ENCODE peak calls at places on chromosomes 5 and 9, in eight cellular contexts. S is SJSA1; M is breast epithelium; W is Panc1; K is CD8-positive, alpha-beta T cell; B is uterus; X is A673; O is CD8-positive, alpha-beta memory T cell. L is an unnamed sample.

GRCh38 chr5:181221792-181222629 is 1.1 kb upstream of the TRIM41 start:
- DNase-seq in W (peak; percentile 99), K (peak; percentile 99), M (peak; percentile 97), B (peak; percentile 98), X (peak; percentile 97), O (peak; percentile 95), S (peak; percentile 100), L (peak; percentile 95)

GRCh38 chr5:1020461-1020961 is 11.9 kb downstream of the NKD2 start:
- DNase-seq in S (no peak), W (no peak), X (no peak), K (no peak), O (no peak), B (no peak), M (no peak), L (no peak)

GRCh38 chr5:88244686-88245085 is 24.0 kb downstream of the TMEM161B start:
- DNase-seq in O (no peak), W (no peak), M (no peak), B (no peak), K (no peak), X (no peak), S (no peak), L (no peak)

GRCh38 chr5:140040358-140040757 is 2.7 kb downstream of the NRG2 start:
- DNase-seq in B (no peak), O (no peak), S (no peak), X (no peak), K (no peak), W (no peak), M (no peak), L (no peak)

GRCh38 chr5:82151217-82151616 is 126.9 kb downstream of the RPS23 start:
- DNase-seq in W (no peak), B (no peak), K (no peak), S (no peak), O (no peak), X (no peak), M (no peak), L (no peak)

GRCh38 chr9:25636026-25636425 is 42.2 kb downstream of the TUSC1 start:
- DNase-seq in O (no peak), S (no peak), M (no peak), B (no peak), K (no peak), W (no peak), X (no peak), L (no peak)

GRCh38 chr5:441996-442334 is 1.0 kb upstream of the EXOC3 start:
- DNase-seq in X (no peak), B (no peak), S (no peak), W (no peak), K (no peak), M (no peak), O (no peak), L (no peak)

GRCh38 chr5:8020861-8021514 is 152.0 kb downstream of the MTRR start:
- DNase-seq in K (no peak), W (no peak), X (no peak), M (no peak), S (no peak), O (no peak), B (no peak), L (no peak)

GRCh38 chr5:152164860-152165259 is 240.2 kb upstream of the GLRA1 start:
- DNase-seq in O (no peak), M (no peak), X (no peak), K (no peak), W (no peak), B (no peak), S (no peak), L (no peak)

GRCh38 chr5:38467353-38468040 is 88.9 kb downstream of the LIFR start:
- DNase-seq in M (peak; percentile 56), W (no peak), S (peak; percentile 40), K (no peak), B (peak; percentile 81), X (no peak), O (no peak), L (no peak)

DNA sequence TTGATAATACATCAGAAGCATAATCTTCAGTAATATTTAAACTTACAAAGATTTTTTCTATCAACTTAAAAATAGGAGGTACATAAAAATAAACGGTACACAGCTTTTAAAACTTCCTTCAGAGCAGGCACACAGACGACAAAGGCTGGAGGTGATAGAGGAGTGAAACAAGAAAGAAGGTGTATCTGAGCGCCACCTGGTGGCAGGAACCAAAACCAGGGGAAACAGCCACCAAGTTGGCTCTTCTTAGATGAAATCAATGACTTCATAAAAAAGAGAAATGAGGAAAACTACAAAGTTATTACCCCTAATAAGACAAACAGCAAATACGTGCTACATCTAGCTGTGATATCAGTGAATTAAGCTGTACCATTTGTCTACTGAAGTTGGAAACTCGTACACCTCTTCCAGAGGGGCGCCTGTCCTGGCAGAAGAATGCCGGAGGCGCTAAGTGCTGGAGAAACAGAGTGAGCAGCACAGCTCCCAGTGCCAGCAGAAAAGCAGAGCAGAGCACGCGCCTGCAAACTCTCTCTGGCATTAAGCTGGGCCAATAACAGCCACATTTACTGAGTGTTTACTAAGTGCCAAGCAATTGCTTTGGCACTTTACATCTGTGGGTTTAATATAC is 85.9 kb downstream of the SETX start:
- DNase-seq in M (peak; percentile 38), O (peak; percentile 60), B (peak; percentile 63), X (peak; percentile 78), S (peak; percentile 26), K (peak; percentile 71), W (peak; percentile 36), L (peak; percentile 83)
- H3K36me3 ChIP-seq in M (peaks cover 8% of the 10 kb centered on the region), O (peaks cover 65% of the 10 kb centered on the region), B (no peaks in the 10 kb centered on the region), X (peaks cover 57% of the 10 kb centered on the region), S (peaks cover 74% of the 10 kb centered on the region), K (peaks cover 45% of the 10 kb centered on the region), W (peaks cover 22% of the 10 kb centered on the region), L (peaks cover 74% of the 10 kb centered on the region)

GRCh38 chr5:40960027-40960426 is 50.7 kb downstream of the C7 start:
- DNase-seq in M (no peak), X (no peak), W (no peak), S (no peak), O (no peak), B (no peak), K (no peak), L (no peak)

GRCh38 chr5:40957048-40957447 is 47.8 kb downstream of the C7 start:
- DNase-seq in B (no peak), K (no peak), X (no peak), M (no peak), O (no peak), W (no peak), S (no peak), L (no peak)

GRCh38 chr5:40958811-40959210 is 49.5 kb downstream of the C7 start:
- DNase-seq in O (no peak), X (peak; percentile 18), B (no peak), K (no peak), M (no peak), S (no peak), W (no peak), L (no peak)

GRCh38 chr5:40962207-40962955 is 53.1 kb downstream of the C7 start:
- DNase-seq in X (no peak), S (no peak), M (no peak), K (no peak), B (no peak), W (no peak), O (no peak), L (no peak)
- H3K27ac ChIP-seq in X (no peak overlapping the region), S (no peak overlapping the region), M (no peak overlapping the region), K (no peak overlapping the region), B (no peak overlapping the region), W (no peak overlapping the region), O (no peak overlapping the region), L (no peak overlapping the region)

GRCh38 chr9:129606161-129607025 is 14.5 kb downstream of the C9orf50 start:
- DNase-seq in S (no peak), O (no peak), W (no peak), K (no peak), M (no peak), X (no peak), B (no peak), L (peak; percentile 54)
- H3K4me1 ChIP-seq in S (peaks cover 15% of the 10 kb centered on the region), O (peaks cover 36% of the 10 kb centered on the region), W (peaks cover 17% of the 10 kb centered on the region), K (peaks cover 29% of the 10 kb centered on the region), M (peaks cover 12% of the 10 kb centered on the region), X (peaks cover 62% of the 10 kb centered on the region), B (no peaks in the 10 kb centered on the region), L (peaks cover 13% of the 10 kb centered on the region)

GRCh38 chr5:95621839-95622629 is 2.1 kb downstream of the GPR150 start:
- DNase-seq in S (no peak), O (peak; percentile 30), W (no peak), K (peak; percentile 23), X (no peak), B (no peak), M (no peak), L (no peak)
- H3K36me3 ChIP-seq in S (no peaks in the 10 kb centered on the region), O (no peaks in the 10 kb centered on the region), W (no peaks in the 10 kb centered on the region), K (no peaks in the 10 kb centered on the region), X (no peaks in the 10 kb centered on the region), B (no peaks in the 10 kb centered on the region), M (no peaks in the 10 kb centered on the region), L (no peaks in the 10 kb centered on the region)

DNA sequence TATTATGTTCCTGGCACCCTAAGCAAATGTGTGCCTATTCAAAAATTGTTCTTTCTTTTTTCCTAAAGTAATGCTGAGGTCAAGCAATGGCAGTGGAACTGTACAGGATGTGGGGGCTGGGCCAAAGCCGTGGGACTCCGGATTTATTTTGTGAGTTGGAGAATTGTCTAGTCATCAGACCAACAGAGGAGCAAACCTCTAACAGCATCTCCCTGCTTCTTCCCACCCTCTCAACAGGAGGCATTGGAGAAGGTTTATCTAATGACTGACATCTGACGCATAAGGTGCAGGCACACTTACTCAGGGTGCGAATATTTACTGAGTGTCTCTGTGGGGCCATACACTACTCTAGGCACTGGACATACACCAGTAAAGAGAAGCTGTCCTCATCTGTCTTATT is 38.6 kb downstream of the MARCHF11 start:
- DNase-seq in K (no peak), W (no peak), B (no peak), X (no peak), O (no peak), S (no peak), M (no peak), L (no peak)
- H3K27ac ChIP-seq in K (no peak overlapping the region), W (no peak overlapping the region), B (no peak overlapping the region), X (no peak overlapping the region), O (no peak overlapping the region), S (no peak overlapping the region), M (no peak overlapping the region), L (no peak overlapping the region)

GRCh38 chr5:18043344-18043743 is 409.1 kb downstream of the TAF11L14 start:
- DNase-seq in S (no peak), O (no peak), X (peak; percentile 9), M (no peak), K (no peak), B (no peak), W (no peak), L (peak; percentile 6)

GRCh38 chr5:18032744-18033143 is 398.5 kb downstream of the TAF11L14 start:
- DNase-seq in B (no peak), O (no peak), K (no peak), S (no peak), M (no peak), W (no peak), X (no peak), L (no peak)

DNA sequence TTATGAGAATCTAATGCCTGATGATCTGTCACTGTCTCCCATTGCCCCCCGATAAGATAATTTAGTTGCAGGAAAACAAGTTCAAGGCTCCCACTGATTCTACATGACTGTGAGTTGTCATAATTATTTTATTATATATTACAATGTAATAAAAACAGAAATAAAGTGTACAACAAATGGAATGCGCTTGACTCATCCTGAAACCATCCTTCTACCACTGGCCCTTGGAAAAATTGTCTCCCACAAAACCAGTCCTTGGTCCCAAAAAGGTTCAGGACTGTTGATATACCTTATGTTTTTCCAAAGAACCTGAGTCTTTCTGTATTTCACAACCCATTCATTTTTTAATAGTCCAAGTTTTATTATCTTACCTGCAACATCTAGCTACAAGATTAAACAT is 403.5 kb downstream of the TAF11L14 start:
- DNase-seq in W (no peak), B (no peak), M (no peak), S (no peak), K (no peak), X (no peak), O (no peak), L (no peak)
- H3K4me1 ChIP-seq in W (no peaks in the 10 kb centered on the region), B (no peaks in the 10 kb centered on the region), M (no peaks in the 10 kb centered on the region), S (no peaks in the 10 kb centered on the region), K (no peaks in the 10 kb centered on the region), X (no peaks in the 10 kb centered on the region), O (no peaks in the 10 kb centered on the region), L (peaks cover 17% of the 10 kb centered on the region)

GRCh38 chr5:11104543-11105151 is 343.6 kb upstream of the DAP start:
- DNase-seq in X (no peak), B (no peak), S (no peak), M (no peak), K (no peak), W (no peak), O (no peak), L (no peak)
- H3K36me3 ChIP-seq in X (no peaks in the 10 kb centered on the region), B (peaks cover 2% of the 10 kb centered on the region), S (no peaks in the 10 kb centered on the region), M (no peaks in the 10 kb centered on the region), K (no peaks in the 10 kb centered on the region), W (no peaks in the 10 kb centered on the region), O (no peaks in the 10 kb centered on the region), L (no peaks in the 10 kb centered on the region)

L was measured in SJCRH30.